ENCODE peak calls at places on chromosomes 12 and 14, in seven cellular contexts. D, E, K, Y, V, M and P are unnamed samples.

GRCh38 chr12:45464699-45465098 is 248.8 kb downstream of the ANO6 start:
- DNase-seq in K (no peak), V (no peak), Y (peak), E (peak), D (no peak), M (no peak), P (no peak)

GRCh38 chr14:30125322-30125944 is 197.8 kb upstream of the PRKD1 start:
- DNase-seq in E (no peak), M (no peak), Y (no peak), V (no peak), K (no peak), D (no peak), P (no peak)

GRCh38 chr14:53942970-53943750 is 13.5 kb downstream of the BMP4 start:
- DNase-seq in M (no peak), D (no peak), Y (no peak), V (peak), K (no peak), E (no peak), P (no peak)

GRCh38 chr12:39587247-39587646 is 32.4 kb downstream of the ABCD2 start:
- DNase-seq in M (no peak), E (peak), K (no peak), D (no peak), V (no peak), Y (peak), P (no peak)

GRCh38 chr12:93722757-93723567 is 45.8 kb downstream of the CRADD start:
- DNase-seq in K (no peak), E (no peak), Y (no peak), M (no peak), D (no peak), V (no peak), P (no peak)

GRCh38 chr14:100297320-100298300 is 8.6 kb downstream of the SLC25A29 start:
- DNase-seq in E (peak), K (peak), V (no peak), M (no peak), Y (no peak), D (peak), P (no peak)

GRCh38 chr14:33061667-33062325 is 123.1 kb downstream of the NPAS3 start:
- DNase-seq in E (no peak), Y (no peak), M (no peak), D (no peak), V (no peak), K (no peak), P (no peak)

GRCh38 chr14:89245802-89246201 is 171.2 kb downstream of the FOXN3 start:
- DNase-seq in M (no peak), V (no peak), E (no peak), D (no peak), K (no peak), Y (no peak), P (no peak)

GRCh38 chr12:70638639-70639349 is 1.6 kb upstream of the PTPRB start:
- DNase-seq in Y (no peak), K (no peak), E (no peak), V (no peak), M (no peak), D (no peak), P (no peak)

GRCh38 chr14:50795127-50795526 is 35.8 kb downstream of the NIN start:
- DNase-seq in D (no peak), M (no peak), K (no peak), V (no peak), E (no peak), Y (no peak), P (no peak)

GRCh38 chr14:102095231-102095870 is 8.5 kb upstream of the HSP90AA1 start:
- DNase-seq in E (no peak), V (no peak), K (no peak), Y (no peak), M (no peak), D (peak), P (no peak)

GRCh38 chr12:98446060-98446459 is 69.3 kb upstream of the TMPO start:
- DNase-seq in V (no peak), D (no peak), K (no peak), E (no peak), M (no peak), Y (no peak), P (no peak)

GRCh38 chr14:57533214-57533613 is 39.6 kb upstream of the CCDC198 start:
- DNase-seq in E (no peak), V (peak), M (peak), D (no peak), K (peak), Y (peak), P (no peak)

GRCh38 chr12:11171953-11172675 is 1.1 kb downstream of the SMIM10L1 start:
- DNase-seq in E (peak), D (peak), M (no peak), K (no peak), Y (peak), V (peak), P (no peak)

GRCh38 chr12:75480469-75480949 is at the start of gene GLIPR1:
- DNase-seq in E (peak), V (peak), K (peak), D (peak), M (no peak), Y (peak), P (no peak)

GRCh38 chr12:47904647-47905312 is at the start of gene VDR:
- DNase-seq in K (no peak), E (peak), Y (peak), V (peak), M (peak), D (peak), P (peak)

GRCh38 chr12:110249716-110250225 is 31.3 kb upstream of the ATP2A2 start:
- DNase-seq in Y (peak), K (peak), D (no peak), V (peak), M (no peak), E (no peak), P (no peak)

GRCh38 chr12:12714276-12715001 is 2.7 kb upstream of the CDKN1B start:
- DNase-seq in E (no peak), V (no peak), K (no peak), M (no peak), Y (peak), D (peak), P (no peak)

GRCh38 chr12:47949441-47950341 is 13.7 kb upstream of the TMEM106C start:
- DNase-seq in K (no peak), M (peak), Y (peak), D (peak), E (peak), V (peak), P (peak)

GRCh38 chr12:82937151-82937550 is 250.4 kb downstream of the TMTC2 start:
- DNase-seq in M (no peak), E (no peak), D (no peak), V (no peak), Y (no peak), K (no peak), P (no peak)

GRCh38 chr12:70448371-70448770 is 82.3 kb downstream of the KCNMB4 start:
- DNase-seq in V (no peak), D (no peak), M (no peak), Y (no peak), K (no peak), E (no peak), P (no peak)

GRCh38 chr12:175250-175649 is 38.7 kb downstream of the SLC6A12 start:
- DNase-seq in Y (no peak), V (no peak), K (no peak), M (no peak), D (no peak), E (peak), P (no peak)

GRCh38 chr12:4171742-4172141 is 101.8 kb upstream of the CCND2 start:
- DNase-seq in E (no peak), M (no peak), D (no peak), K (no peak), V (no peak), Y (no peak), P (no peak)

GRCh38 chr12:69026341-69026740 is 93.4 kb upstream of the CPM start:
- DNase-seq in V (no peak), K (no peak), D (no peak), M (no peak), E (no peak), Y (no peak), P (no peak)

GRCh38 chr12:69022674-69023073 is 89.7 kb upstream of the CPM start:
- DNase-seq in D (peak), E (no peak), V (no peak), M (no peak), K (no peak), Y (no peak), P (no peak)

GRCh38 chr12:69024907-69025306 is 91.9 kb upstream of the CPM start:
- DNase-seq in D (peak), K (no peak), M (no peak), V (no peak), E (no peak), Y (no peak), P (no peak)

GRCh38 chr12:69023840-69024239 is 90.9 kb upstream of the CPM start:
- DNase-seq in M (no peak), K (no peak), V (no peak), D (no peak), Y (no peak), E (no peak), P (no peak)

DNA sequence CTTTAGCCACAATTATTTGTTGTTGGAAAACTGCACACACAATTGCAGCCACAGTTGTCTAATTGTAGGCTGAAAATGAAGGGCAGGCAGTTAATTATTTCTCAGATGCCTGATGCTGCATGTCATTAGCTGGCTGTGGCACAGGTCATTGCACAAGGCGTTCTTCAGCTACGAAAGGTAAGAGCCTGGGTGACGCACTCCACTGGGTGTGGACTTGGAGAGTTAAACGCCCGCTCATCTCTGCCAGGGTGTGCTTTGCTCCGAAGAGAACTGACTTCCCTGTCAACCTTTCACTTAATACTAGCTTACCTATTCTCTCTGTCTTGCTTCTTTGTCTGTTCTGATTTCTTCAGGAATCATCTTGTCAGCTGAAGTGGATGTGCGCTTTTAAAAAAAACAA is 91.4 kb upstream of the CPM start:
- DNase-seq in D (no peak), Y (peak), E (no peak), K (no peak), M (no peak), V (no peak), P (no peak)
- TF ChIP-seq RFX5 in D (no peak), Y (no peak), E (no peak), K (no peak), M (no peak), V (no peak), P (no peak)

GRCh38 chr12:63034601-63035000 is 99.7 kb upstream of the PPM1H start:
- DNase-seq in K (no peak), M (no peak), D (no peak), E (no peak), Y (no peak), V (no peak), P (no peak)
- TF ChIP-seq RFX5 in K (no peak), M (no peak), D (no peak), E (no peak), Y (no peak), V (no peak), P (no peak)

GRCh38 chr12:62816624-62817023 is 118.3 kb downstream of the PPM1H start:
- DNase-seq in K (no peak), V (no peak), M (no peak), Y (no peak), E (no peak), D (no peak), P (no peak)

GRCh38 chr12:62813031-62813829 is 121.7 kb downstream of the PPM1H start:
- DNase-seq in V (no peak), K (no peak), D (peak), Y (peak), E (peak), M (peak), P (peak)

GRCh38 chr12:62814243-62814642 is 120.7 kb downstream of the PPM1H start:
- DNase-seq in M (no peak), V (no peak), K (no peak), Y (no peak), D (no peak), E (no peak), P (no peak)

DNA sequence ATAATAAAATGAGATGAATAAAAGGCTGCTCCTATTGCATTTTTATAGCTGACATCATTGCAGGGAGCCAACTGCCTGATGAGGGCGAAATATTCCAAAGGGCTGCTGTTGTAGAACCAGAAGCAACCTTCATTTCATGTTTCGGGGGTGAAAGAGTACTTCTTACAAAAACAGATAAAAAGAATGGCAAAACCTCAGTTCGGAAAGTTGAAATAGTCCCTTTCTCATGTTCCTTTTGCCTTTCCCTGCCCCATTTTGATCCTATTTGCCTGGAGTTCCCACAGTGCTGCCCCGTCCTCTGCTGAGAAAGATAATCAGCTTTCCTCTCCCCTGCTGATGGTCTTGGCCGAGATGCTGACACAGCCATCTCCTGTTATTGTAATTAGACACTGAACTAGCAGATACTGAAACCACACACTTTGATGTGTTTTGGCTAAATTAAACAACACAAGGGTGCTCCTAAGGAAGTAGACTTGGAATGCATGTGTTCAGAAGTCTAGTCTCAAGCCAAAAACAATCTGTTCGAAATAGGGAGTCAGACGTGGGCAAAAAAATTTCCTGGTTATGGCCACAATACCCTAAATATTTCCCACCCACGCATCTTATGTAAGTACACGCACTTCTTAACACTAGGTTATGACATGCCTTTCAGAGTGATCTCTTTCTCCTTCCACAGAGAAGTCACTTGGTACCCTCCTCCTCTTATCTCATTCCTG is 117.2 kb downstream of the PPM1H start:
- DNase-seq in V (no peak), Y (no peak), K (no peak), D (peak), M (no peak), E (no peak), P (no peak)
- TF ChIP-seq RFX5 in V (no peak), Y (no peak), K (no peak), D (no peak), M (no peak), E (no peak), P (no peak)

GRCh38 chr12:44052554-44052953 is 216.7 kb downstream of the TMEM117 start:
- DNase-seq in V (no peak), Y (no peak), K (no peak), E (no peak), M (no peak), D (no peak), P (no peak)

GRCh38 chr12:44053550-44054243 is 217.8 kb downstream of the TMEM117 start:
- DNase-seq in M (no peak), K (no peak), E (no peak), D (peak), Y (no peak), V (no peak), P (no peak)
- TF ChIP-seq RFX5 in M (no peak), K (no peak), E (no peak), D (no peak), Y (no peak), V (no peak), P (no peak)

GRCh38 chr14:94181835-94182234 is 7.7 kb downstream of the PPP4R4 start:
- DNase-seq in M (no peak), E (no peak), K (no peak), V (no peak), D (no peak), Y (no peak), P (no peak)

GRCh38 chr14:94179244-94179643 is 5.1 kb downstream of the PPP4R4 start:
- DNase-seq in K (no peak), E (no peak), M (no peak), V (no peak), D (no peak), Y (no peak), P (no peak)

GRCh38 chr14:94177806-94178205 is 3.7 kb downstream of the PPP4R4 start:
- DNase-seq in M (no peak), V (no peak), Y (no peak), E (no peak), D (no peak), K (no peak), P (no peak)

GRCh38 chr14:94176808-94177207 is 2.7 kb downstream of the PPP4R4 start:
- DNase-seq in D (no peak), M (no peak), Y (no peak), K (no peak), E (no peak), V (no peak), P (no peak)

DNA sequence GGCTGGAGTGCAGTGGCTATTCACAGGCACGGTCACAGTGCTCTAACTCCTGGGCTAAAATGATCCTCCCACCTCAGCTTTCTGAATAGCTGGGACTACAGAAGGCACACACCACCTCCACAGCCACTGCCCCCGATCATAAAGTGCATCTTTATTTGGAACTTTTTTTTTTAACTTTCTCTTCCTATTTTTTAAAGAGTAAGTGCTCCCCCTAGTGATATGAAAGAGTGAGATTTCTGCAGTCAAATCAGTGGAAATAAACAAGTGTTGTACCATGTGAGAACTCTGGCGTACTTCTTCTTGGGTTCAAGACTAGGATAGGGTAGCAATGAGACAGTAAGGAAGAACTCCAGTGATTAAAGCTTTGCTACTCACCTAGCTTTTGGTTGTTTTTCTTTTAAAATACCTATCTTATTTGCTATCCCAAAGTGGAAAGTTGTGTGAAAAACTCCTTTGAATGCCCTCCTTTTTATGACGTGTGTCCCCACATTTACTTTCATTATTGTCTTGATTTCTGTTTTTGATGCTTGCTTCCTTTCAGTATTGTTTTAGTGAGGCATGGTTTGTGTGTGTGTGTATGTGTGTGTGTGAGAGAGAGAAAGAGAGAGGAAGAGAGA is 6.6 kb downstream of the PPP4R4 start:
- DNase-seq in E (peak), M (no peak), V (peak), K (peak), D (peak), Y (peak), P (no peak)
- TF ChIP-seq RFX5 in E (no peak), M (no peak), V (no peak), K (no peak), D (no peak), Y (no peak), P (no peak)

GRCh38 chr12:100375023-100375737 is 18.3 kb downstream of the SLC17A8 start:
- DNase-seq in K (no peak), E (no peak), V (no peak), Y (no peak), M (no peak), D (peak), P (no peak)
- TF ChIP-seq RFX5 in K (no peak), E (no peak), V (no peak), Y (no peak), M (no peak), D (no peak), P (no peak)

DNA sequence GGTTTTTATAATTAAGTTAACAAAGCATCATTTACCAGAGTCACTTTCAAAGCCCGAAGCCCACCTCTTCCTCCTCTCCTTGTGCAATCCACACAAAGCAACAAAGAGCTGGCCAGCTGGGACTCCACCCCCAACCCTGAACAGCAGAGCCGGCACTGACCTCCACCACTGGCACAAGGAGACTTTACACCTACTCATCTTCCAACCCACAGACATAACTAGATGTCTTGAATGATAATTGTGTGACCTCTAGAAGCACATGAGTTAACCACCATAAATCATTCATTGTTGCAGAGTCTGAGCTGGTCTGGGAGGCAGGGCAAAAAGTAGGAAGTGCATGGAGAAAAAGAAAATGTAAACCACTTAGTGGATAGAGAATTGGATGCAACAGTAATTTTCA is 72.2 kb downstream of the ST8SIA1 start:
- DNase-seq in M (no peak), V (no peak), K (no peak), D (no peak), E (no peak), Y (peak), P (no peak)
- TF ChIP-seq RFX5 in M (no peak), V (no peak), K (no peak), D (no peak), E (no peak), Y (no peak), P (no peak)

DNA sequence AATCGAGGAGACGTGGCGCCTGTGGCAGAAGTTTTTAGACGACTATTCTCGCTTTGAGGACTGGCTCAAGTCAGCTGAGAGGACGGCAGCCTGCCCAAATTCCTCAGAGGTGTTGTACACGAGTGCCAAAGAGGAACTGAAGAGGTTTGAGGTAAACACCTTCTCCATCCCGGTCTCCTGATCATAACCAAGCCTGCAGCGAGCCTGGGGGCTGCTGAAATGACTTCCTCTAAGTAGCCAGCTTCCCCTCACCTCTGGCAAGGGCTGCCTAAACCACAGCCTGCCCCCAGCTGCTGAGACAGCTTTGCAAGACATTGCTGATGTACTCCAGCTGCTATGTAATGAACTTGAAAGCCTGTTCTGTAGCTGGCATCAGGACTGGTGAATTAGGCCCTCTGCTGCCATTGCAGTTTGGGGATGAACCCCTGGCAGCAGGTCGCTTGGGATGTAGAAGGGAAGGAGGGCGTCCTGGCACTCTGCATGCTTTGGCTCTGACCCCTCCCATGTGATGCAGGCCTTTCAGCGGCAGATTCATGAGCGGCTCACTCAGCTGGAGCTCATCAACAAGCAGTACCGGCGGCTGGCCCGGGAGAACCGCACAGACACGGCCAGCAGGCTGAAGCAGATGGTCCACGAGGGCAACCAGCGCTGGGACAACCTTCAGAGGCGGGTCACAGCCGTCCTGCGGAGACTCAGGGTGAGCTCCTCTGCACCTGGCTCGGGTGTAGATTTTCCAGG is 84.6 kb downstream of the ESR2 start:
- DNase-seq in K (peak), E (no peak), V (no peak), M (no peak), Y (no peak), D (peak), P (no peak)
- TF ChIP-seq RFX5 in K (no peak), E (no peak), V (no peak), M (no peak), Y (no peak), D (no peak), P (no peak)